ENCODE peak calls at places on chromosome 14, in four cellular contexts. One of them, this sample, is unnamed.
A peak's percentile ranks its signal among the peaks of the same experiment; 100 is the strongest.

GRCh38 chr14:26694521-26694920 is 96.7 kb upstream of the NOVA1 start:
- DNase-seq in Karpas-422: peak; percentile 58
- DNase-seq in fibroblast of lung: no peak
- DNase-seq in endothelial cell of umbilical vein: no peak
- DNase-seq in this sample: no peak

GRCh38 chr14:54120260-54120659 is 163.6 kb upstream of the BMP4 start:
- DNase-seq in Karpas-422: no peak
- DNase-seq in fibroblast of lung: no peak
- DNase-seq in endothelial cell of umbilical vein: no peak
- DNase-seq in this sample: no peak

GRCh38 chr14:84482256-84483071 is 1047.5 kb upstream of the FLRT2 start:
- DNase-seq in Karpas-422: no peak
- DNase-seq in fibroblast of lung: peak; percentile 61
- DNase-seq in endothelial cell of umbilical vein: peak; percentile 71
- DNase-seq in this sample: no peak

GRCh38 chr14:55721353-55721752 is 141.3 kb downstream of the KTN1 start:
- DNase-seq in Karpas-422: no peak
- DNase-seq in fibroblast of lung: peak; percentile 90
- DNase-seq in endothelial cell of umbilical vein: peak; percentile 60
- DNase-seq in this sample: no peak

GRCh38 chr14:23138173-23138535 is 19.1 kb upstream of the CEBPE start:
- DNase-seq in Karpas-422: no peak
- DNase-seq in fibroblast of lung: no peak
- DNase-seq in endothelial cell of umbilical vein: peak; percentile 49
- DNase-seq in this sample: no peak

GRCh38 chr14:33682746-33683145 is 268.1 kb downstream of the EGLN3 start:
- DNase-seq in Karpas-422: no peak
- DNase-seq in fibroblast of lung: peak; percentile 96
- DNase-seq in endothelial cell of umbilical vein: no peak
- DNase-seq in this sample: no peak

GRCh38 chr14:42911642-42912041 is 1305.0 kb downstream of the LRFN5 start:
- DNase-seq in Karpas-422: no peak
- DNase-seq in fibroblast of lung: peak; percentile 57
- DNase-seq in endothelial cell of umbilical vein: no peak
- DNase-seq in this sample: no peak

GRCh38 chr14:59252772-59253500 is 64.5 kb downstream of the DAAM1 start:
- DNase-seq in Karpas-422: no peak
- DNase-seq in fibroblast of lung: no peak
- DNase-seq in endothelial cell of umbilical vein: no peak
- DNase-seq in this sample: no peak

GRCh38 chr14:99737451-99737951 is 53.4 kb downstream of the CYP46A1 start:
- DNase-seq in Karpas-422: no peak
- DNase-seq in fibroblast of lung: no peak
- DNase-seq in endothelial cell of umbilical vein: peak; percentile 79
- DNase-seq in this sample: no peak

GRCh38 chr14:72888636-72889201 is 5.2 kb downstream of the DPF3 start:
- DNase-seq in Karpas-422: no peak
- DNase-seq in fibroblast of lung: peak; percentile 62
- DNase-seq in endothelial cell of umbilical vein: no peak
- DNase-seq in this sample: no peak

GRCh38 chr14:104794641-104795467 is 694 bp downstream of the AKT1 start:
- DNase-seq in Karpas-422: peak; percentile 79
- DNase-seq in fibroblast of lung: peak; percentile 33
- DNase-seq in endothelial cell of umbilical vein: peak; percentile 30
- DNase-seq in this sample: no peak

GRCh38 chr14:61894452-61895077 is 132.3 kb downstream of the SNAPC1 start:
- DNase-seq in Karpas-422: peak; percentile 98
- DNase-seq in fibroblast of lung: peak; percentile 73
- DNase-seq in endothelial cell of umbilical vein: peak; percentile 51
- DNase-seq in this sample: no peak

GRCh38 chr14:90675399-90675798 is 140.8 kb downstream of the TTC7B start:
- DNase-seq in Karpas-422: no peak
- DNase-seq in fibroblast of lung: peak; percentile 62
- DNase-seq in endothelial cell of umbilical vein: no peak
- DNase-seq in this sample: no peak

GRCh38 chr14:99502989-99503421 is 21.8 kb downstream of the CCNK start:
- DNase-seq in Karpas-422: no peak
- DNase-seq in fibroblast of lung: no peak
- DNase-seq in endothelial cell of umbilical vein: no peak
- DNase-seq in this sample: no peak

GRCh38 chr14:80434574-80435321 is 223.4 kb upstream of the DIO2 start:
- DNase-seq in Karpas-422: no peak
- DNase-seq in fibroblast of lung: no peak
- DNase-seq in endothelial cell of umbilical vein: no peak
- DNase-seq in this sample: no peak

GRCh38 chr14:48937796-48938195 is 648.4 kb downstream of the RPS29 start:
- DNase-seq in Karpas-422: peak; percentile 58
- DNase-seq in fibroblast of lung: no peak
- DNase-seq in endothelial cell of umbilical vein: peak; percentile 4
- DNase-seq in this sample: no peak

GRCh38 chr14:68088463-68088862 is 268.9 kb downstream of the RAD51B start:
- DNase-seq in Karpas-422: no peak
- DNase-seq in fibroblast of lung: peak; percentile 69
- DNase-seq in endothelial cell of umbilical vein: no peak
- DNase-seq in this sample: no peak

GRCh38 chr14:22319526-22320352 is 269.3 kb downstream of the DAD1 start:
- DNase-seq in Karpas-422: peak; percentile 86
- DNase-seq in fibroblast of lung: peak; percentile 63
- DNase-seq in endothelial cell of umbilical vein: peak; percentile 59
- DNase-seq in this sample: peak; percentile 42

GRCh38 chr14:50010752-50011151 is 105.6 kb downstream of the VCPKMT start:
- DNase-seq in Karpas-422: no peak
- DNase-seq in fibroblast of lung: no peak
- DNase-seq in endothelial cell of umbilical vein: no peak
- DNase-seq in this sample: no peak

GRCh38 chr14:78933948-78934524 is 763.9 kb downstream of the NRXN3 start:
- DNase-seq in Karpas-422: peak; percentile 84
- DNase-seq in fibroblast of lung: peak; percentile 50
- DNase-seq in endothelial cell of umbilical vein: peak; percentile 54
- DNase-seq in this sample: no peak

GRCh38 chr14:42420071-42420470 is 813.4 kb downstream of the LRFN5 start:
- DNase-seq in Karpas-422: no peak
- DNase-seq in fibroblast of lung: no peak
- DNase-seq in endothelial cell of umbilical vein: no peak
- DNase-seq in this sample: no peak

GRCh38 chr14:53391631-53392030 is 238.5 kb upstream of the DDHD1 start:
- DNase-seq in Karpas-422: no peak
- DNase-seq in fibroblast of lung: peak; percentile 57
- DNase-seq in endothelial cell of umbilical vein: peak; percentile 9
- DNase-seq in this sample: no peak

GRCh38 chr14:37078131-37078530 is 94.3 kb downstream of the SLC25A21 start:
- DNase-seq in Karpas-422: no peak
- DNase-seq in fibroblast of lung: no peak
- DNase-seq in endothelial cell of umbilical vein: no peak
- DNase-seq in this sample: no peak

GRCh38 chr14:77979171-77979570 is 179.3 kb downstream of the ADCK1 start:
- DNase-seq in Karpas-422: no peak
- DNase-seq in fibroblast of lung: no peak
- DNase-seq in endothelial cell of umbilical vein: no peak
- DNase-seq in this sample: no peak

GRCh38 chr14:50524071-50524470 is 8.3 kb downstream of the MAP4K5 start:
- DNase-seq in Karpas-422: no peak
- DNase-seq in fibroblast of lung: no peak
- DNase-seq in endothelial cell of umbilical vein: no peak
- DNase-seq in this sample: no peak

GRCh38 chr14:81423504-81423903 is 23.4 kb upstream of the STON2 start:
- DNase-seq in Karpas-422: no peak
- DNase-seq in fibroblast of lung: no peak
- DNase-seq in endothelial cell of umbilical vein: no peak
- DNase-seq in this sample: no peak

GRCh38 chr14:102362084-102362483 is 606 bp downstream of the CINP start:
- DNase-seq in Karpas-422: peak; percentile 52
- DNase-seq in fibroblast of lung: peak; percentile 13
- DNase-seq in endothelial cell of umbilical vein: no peak
- DNase-seq in this sample: peak; percentile 57

GRCh38 chr14:89912667-89913211 is 41.8 kb downstream of the EFCAB11 start:
- DNase-seq in Karpas-422: no peak
- DNase-seq in fibroblast of lung: peak; percentile 96
- DNase-seq in endothelial cell of umbilical vein: peak; percentile 87
- DNase-seq in this sample: no peak

GRCh38 chr14:78848234-78848820 is 678.2 kb downstream of the NRXN3 start:
- DNase-seq in Karpas-422: peak; percentile 84
- DNase-seq in fibroblast of lung: peak; percentile 12
- DNase-seq in endothelial cell of umbilical vein: peak; percentile 35
- DNase-seq in this sample: no peak

GRCh38 chr14:94407906-94408305 is 19.5 kb upstream of the SERPINA1 start:
- DNase-seq in Karpas-422: no peak
- DNase-seq in fibroblast of lung: no peak
- DNase-seq in endothelial cell of umbilical vein: no peak
- DNase-seq in this sample: no peak

GRCh38 chr14:24141030-24141880 is at the start of gene EMC9:
- DNase-seq in Karpas-422: peak; percentile 100
- DNase-seq in fibroblast of lung: peak; percentile 99
- DNase-seq in endothelial cell of umbilical vein: peak; percentile 100
- DNase-seq in this sample: peak; percentile 97
- H3K4me2 ChIP-seq in Karpas-422: peak within 1 kb of the TSS; percentile 82
- H3K4me2 ChIP-seq in fibroblast of lung: peak within 1 kb of the TSS; percentile 79
- H3K4me2 ChIP-seq in endothelial cell of umbilical vein: peak within 1 kb of the TSS; percentile 73
- H3K4me2 ChIP-seq in this sample: peak within 1 kb of the TSS; percentile 96

GRCh38 chr14:105846312-105846711 is 319.9 kb downstream of the TMEM121 start:
- DNase-seq in Karpas-422: no peak
- DNase-seq in fibroblast of lung: no peak
- DNase-seq in endothelial cell of umbilical vein: no peak
- DNase-seq in this sample: no peak
- H3K4me2 ChIP-seq in Karpas-422: no peak overlapping the region
- H3K4me2 ChIP-seq in fibroblast of lung: no peak overlapping the region
- H3K4me2 ChIP-seq in endothelial cell of umbilical vein: no peak overlapping the region
- H3K4me2 ChIP-seq in this sample: no peak overlapping the region

GRCh38 chr14:76954791-76955190 is 73.7 kb downstream of the IRF2BPL start:
- DNase-seq in Karpas-422: no peak
- DNase-seq in fibroblast of lung: no peak
- DNase-seq in endothelial cell of umbilical vein: peak; percentile 54
- DNase-seq in this sample: no peak
- H3K4me2 ChIP-seq in Karpas-422: peak overlapping the region; percentile 73
- H3K4me2 ChIP-seq in fibroblast of lung: peak overlapping the region; percentile 33
- H3K4me2 ChIP-seq in endothelial cell of umbilical vein: no peak overlapping the region
- H3K4me2 ChIP-seq in this sample: no peak overlapping the region

GRCh38 chr14:87955501-87955900 is 37.5 kb downstream of the GALC start:
- DNase-seq in Karpas-422: no peak
- DNase-seq in fibroblast of lung: no peak
- DNase-seq in endothelial cell of umbilical vein: no peak
- DNase-seq in this sample: no peak
- H3K4me2 ChIP-seq in Karpas-422: no peak overlapping the region
- H3K4me2 ChIP-seq in fibroblast of lung: no peak overlapping the region
- H3K4me2 ChIP-seq in endothelial cell of umbilical vein: no peak overlapping the region
- H3K4me2 ChIP-seq in this sample: no peak overlapping the region

GRCh38 chr14:91867316-91867988 is at the start of gene TC2N:
- DNase-seq in Karpas-422: no peak
- DNase-seq in fibroblast of lung: no peak
- DNase-seq in endothelial cell of umbilical vein: no peak
- DNase-seq in this sample: no peak

GRCh38 chr14:91872011-91872476 is 4.7 kb upstream of the TC2N start:
- DNase-seq in Karpas-422: no peak
- DNase-seq in fibroblast of lung: peak; percentile 29
- DNase-seq in endothelial cell of umbilical vein: peak; percentile 19
- DNase-seq in this sample: peak; percentile 64

GRCh38 chr14:91870890-91871289 is 3.6 kb upstream of the TC2N start:
- DNase-seq in Karpas-422: no peak
- DNase-seq in fibroblast of lung: no peak
- DNase-seq in endothelial cell of umbilical vein: no peak
- DNase-seq in this sample: no peak

GRCh38 chr14:91869556-91869955 is 2.2 kb upstream of the TC2N start:
- DNase-seq in Karpas-422: no peak
- DNase-seq in fibroblast of lung: peak; percentile 52
- DNase-seq in endothelial cell of umbilical vein: no peak
- DNase-seq in this sample: no peak

GRCh38 chr14:91870001-91870400 is 2.7 kb upstream of the TC2N start:
- DNase-seq in Karpas-422: no peak
- DNase-seq in fibroblast of lung: no peak
- DNase-seq in endothelial cell of umbilical vein: no peak
- DNase-seq in this sample: no peak
- H3K4me2 ChIP-seq in Karpas-422: no peak overlapping the region
- H3K4me2 ChIP-seq in fibroblast of lung: no peak overlapping the region
- H3K4me2 ChIP-seq in endothelial cell of umbilical vein: no peak overlapping the region
- H3K4me2 ChIP-seq in this sample: no peak overlapping the region

GRCh38 chr14:70872678-70873020 is 34.6 kb upstream of the PCNX1 start:
- DNase-seq in Karpas-422: no peak
- DNase-seq in fibroblast of lung: no peak
- DNase-seq in endothelial cell of umbilical vein: no peak
- DNase-seq in this sample: no peak
- H3K4me2 ChIP-seq in Karpas-422: no peak overlapping the region
- H3K4me2 ChIP-seq in fibroblast of lung: no peak overlapping the region
- H3K4me2 ChIP-seq in endothelial cell of umbilical vein: no peak overlapping the region
- H3K4me2 ChIP-seq in this sample: peak overlapping the region; percentile 54

DNA sequence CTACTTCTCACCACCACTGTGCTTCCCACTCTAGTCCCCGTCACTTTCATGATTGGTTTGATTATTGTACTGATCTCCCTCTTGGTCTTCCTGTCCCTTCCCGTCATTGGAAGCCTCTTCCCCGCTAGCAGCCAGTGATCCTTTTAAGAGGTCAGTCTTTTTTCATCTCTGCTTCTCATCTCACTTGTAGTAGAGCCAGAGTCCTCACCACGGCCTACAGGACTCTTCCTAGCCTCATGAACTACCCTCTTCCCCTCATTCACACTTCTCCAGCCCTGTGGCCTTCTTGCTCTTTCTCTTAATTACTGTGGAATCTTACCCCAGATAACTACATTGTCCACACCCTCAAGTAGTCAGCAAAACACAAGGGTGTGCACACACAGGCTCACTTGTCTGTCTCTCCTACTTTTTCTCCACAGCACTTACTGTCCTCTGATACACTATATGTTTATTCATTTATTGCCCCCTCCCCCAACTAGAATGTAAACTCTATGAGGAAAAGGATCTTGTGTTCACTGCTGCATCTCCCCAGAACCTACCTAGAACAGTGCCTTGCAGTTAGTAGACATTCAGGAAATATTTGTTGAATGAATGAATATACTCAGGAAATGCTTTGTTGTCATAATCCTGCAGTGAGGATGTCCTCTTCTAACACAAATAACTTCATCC is 66.3 kb downstream of the CKB start:
- DNase-seq in Karpas-422: no peak
- DNase-seq in fibroblast of lung: no peak
- DNase-seq in endothelial cell of umbilical vein: peak; percentile 51
- DNase-seq in this sample: no peak
- H3K4me2 ChIP-seq in Karpas-422: no peak overlapping the region
- H3K4me2 ChIP-seq in fibroblast of lung: no peak overlapping the region
- H3K4me2 ChIP-seq in endothelial cell of umbilical vein: peak overlapping the region; percentile 69
- H3K4me2 ChIP-seq in this sample: no peak overlapping the region

GRCh38 chr14:95645016-95645996 is 40.9 kb upstream of the TCL1B start:
- DNase-seq in Karpas-422: peak; percentile 79
- DNase-seq in fibroblast of lung: no peak
- DNase-seq in endothelial cell of umbilical vein: no peak
- DNase-seq in this sample: no peak
- H3K4me2 ChIP-seq in Karpas-422: peak overlapping the region; percentile 54
- H3K4me2 ChIP-seq in fibroblast of lung: no peak overlapping the region
- H3K4me2 ChIP-seq in endothelial cell of umbilical vein: no peak overlapping the region
- H3K4me2 ChIP-seq in this sample: peak overlapping the region; percentile 29

This sample was measured in GM12878.